ENCODE peak calls at places on chromosomes 12 and 14, in nine cellular contexts. X is esophagus muscularis mucosa; H is mesothelial cell of epicardium; J is colonic mucosa; Z is activated CD8-positive, alpha-beta T cell treated with anti-CD3 and anti-CD28 coated beads for 36 hours; Y is GM12864; G is endodermal cell; A is adrenal gland; I is endothelial cell. E is an unnamed sample.
A peak's percentile ranks its signal among the peaks of the same experiment; 100 is the strongest.

GRCh38 chr12:19045421-19045820 is 84.1 kb upstream of the PLEKHA5 start:
- DNase-seq in H (no peak), A (no peak), I (no peak), X (no peak), J (no peak), Y (no peak), G (no peak), Z (no peak), E (no peak)

GRCh38 chr14:37592288-37593274 is 2.5 kb downstream of the FOXA1 start:
- DNase-seq in Y (no peak), H (no peak), X (no peak), I (no peak), Z (no peak), G (peak; percentile 64), J (peak; percentile 50), A (no peak), E (no peak)

GRCh38 chr12:81668475-81668874 is 90.7 kb downstream of the PPFIA2 start:
- DNase-seq in G (no peak), Z (peak; percentile 41), X (no peak), A (no peak), J (no peak), Y (no peak), H (no peak), I (no peak), E (peak; percentile 21)

GRCh38 chr12:16303939-16304338 is 26.5 kb upstream of the SLC15A5 start:
- DNase-seq in I (no peak), Z (no peak), X (no peak), J (no peak), Y (no peak), A (no peak), H (no peak), G (no peak), E (no peak)

GRCh38 chr12:49026678-49027480 is 8.3 kb upstream of the PRKAG1 start:
- DNase-seq in I (no peak), H (no peak), G (no peak), J (no peak), A (peak; percentile 24), X (no peak), Y (no peak), Z (no peak), E (no peak)

GRCh38 chr14:88985654-88986053 is 161.2 kb downstream of the TTC8 start:
- DNase-seq in G (no peak), Y (no peak), A (no peak), Z (no peak), X (no peak), J (no peak), I (no peak), H (no peak), E (no peak)

GRCh38 chr12:6952860-6953416 is 1.8 kb downstream of the PTPN6 start:
- DNase-seq in I (no peak), Z (peak; percentile 48), J (no peak), Y (no peak), X (no peak), G (no peak), A (no peak), H (no peak), E (no peak)

GRCh38 chr14:41505491-41505890 is 101.2 kb upstream of the LRFN5 start:
- DNase-seq in G (peak; percentile 63), X (no peak), Y (no peak), I (no peak), J (no peak), A (no peak), Z (no peak), H (no peak), E (no peak)

GRCh38 chr14:69299286-69300035 is 39.5 kb downstream of the GALNT16 start:
- DNase-seq in G (peak; percentile 78), A (peak; percentile 17), X (no peak), H (no peak), Y (no peak), J (no peak), I (peak; percentile 22), Z (peak; percentile 17), E (peak; percentile 18)

GRCh38 chr12:77710209-77710608 is 120.5 kb upstream of the NAV3 start:
- DNase-seq in X (no peak), Z (no peak), A (no peak), J (no peak), H (no peak), G (no peak), I (no peak), Y (no peak), E (no peak)

GRCh38 chr14:69398818-69399210 is 322 bp downstream of the SLC39A9 start:
- DNase-seq in H (no peak), A (no peak), G (no peak), Z (peak; percentile 65), I (peak; percentile 5), J (no peak), X (no peak), Y (no peak), E (no peak)

GRCh38 chr14:25103261-25103660 is 53.3 kb upstream of the STXBP6 start:
- DNase-seq in Y (no peak), G (no peak), J (no peak), H (no peak), I (no peak), Z (no peak), A (no peak), X (no peak), E (no peak)
- TF ChIP-seq CTCF in Y (no peak), G (no peak), J (no peak), H (no peak), I (no peak), Z (no peak), A (no peak), X (no peak), E (no peak)

GRCh38 chr14:61609885-61610284 is 85.4 kb upstream of the HIF1A start:
- DNase-seq in Y (no peak), Z (no peak), H (no peak), G (no peak), A (no peak), I (no peak), J (no peak), X (no peak), E (no peak)

GRCh38 chr14:61609143-61609851 is 86.0 kb upstream of the HIF1A start:
- DNase-seq in I (peak; percentile 26), Z (no peak), Y (no peak), H (no peak), J (no peak), X (no peak), G (peak; percentile 79), A (no peak), E (no peak)

GRCh38 chr14:61610900-61611299 is 84.4 kb upstream of the HIF1A start:
- DNase-seq in J (no peak), Y (no peak), A (no peak), G (no peak), I (no peak), X (no peak), Z (no peak), H (no peak), E (no peak)

GRCh38 chr14:61608245-61609142 is 86.8 kb upstream of the HIF1A start:
- DNase-seq in I (no peak), H (no peak), J (no peak), G (no peak), A (no peak), Y (no peak), Z (no peak), X (no peak), E (no peak)

GRCh38 chr14:61607570-61608244 is 87.6 kb upstream of the HIF1A start:
- DNase-seq in G (peak; percentile 67), A (no peak), J (no peak), I (peak; percentile 15), X (no peak), Z (peak; percentile 54), H (no peak), Y (no peak), E (peak; percentile 16)
- TF ChIP-seq CTCF in G (peak; percentile 65), A (no peak), J (no peak), I (no peak), X (no peak), Z (peak; percentile 21), H (no peak), Y (peak; percentile 14), E (peak; percentile 4)

DNA sequence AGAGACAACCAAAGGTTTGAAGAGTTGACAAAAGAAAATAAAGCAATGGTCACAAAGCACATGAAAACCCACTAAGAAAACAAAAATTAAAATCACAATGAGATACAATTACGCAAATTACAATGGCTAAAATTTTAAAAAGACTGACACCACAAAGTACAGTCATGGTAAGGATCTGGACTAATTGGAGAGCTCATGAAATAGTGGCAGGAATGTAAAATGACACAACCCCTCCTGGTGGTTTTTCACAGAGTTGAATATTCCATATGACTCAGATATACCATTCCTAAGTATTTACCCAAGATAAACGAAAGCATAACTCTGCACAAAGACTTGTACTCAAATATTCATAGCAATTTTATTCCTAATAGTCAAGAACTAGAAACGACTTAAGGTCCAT is 65.9 kb downstream of the NOVA1 start:
- DNase-seq in Z (no peak), I (no peak), H (no peak), A (no peak), X (no peak), Y (no peak), J (no peak), G (no peak), E (no peak)
- TF ChIP-seq CTCF in Z (no peak), I (no peak), H (no peak), A (no peak), X (no peak), Y (no peak), J (no peak), G (peak; percentile 53), E (no peak)

GRCh38 chr14:99437706-99438105 is 43.0 kb downstream of the SETD3 start:
- DNase-seq in A (no peak), J (no peak), Y (no peak), Z (no peak), X (no peak), H (no peak), G (no peak), I (no peak), E (no peak)

GRCh38 chr14:99436247-99437180 is 44.1 kb downstream of the SETD3 start:
- DNase-seq in Y (no peak), J (no peak), X (no peak), Z (no peak), H (no peak), G (no peak), I (no peak), A (no peak), E (no peak)

GRCh38 chr14:99441918-99442317 is 38.7 kb downstream of the SETD3 start:
- DNase-seq in X (no peak), Z (peak; percentile 14), I (no peak), Y (peak; percentile 7), G (no peak), A (no peak), J (no peak), H (no peak), E (no peak)

GRCh38 chr14:99441157-99441870 is 39.3 kb downstream of the SETD3 start:
- DNase-seq in I (peak; percentile 31), J (no peak), G (peak; percentile 77), Z (no peak), A (no peak), Y (no peak), X (no peak), H (no peak), E (no peak)

DNA sequence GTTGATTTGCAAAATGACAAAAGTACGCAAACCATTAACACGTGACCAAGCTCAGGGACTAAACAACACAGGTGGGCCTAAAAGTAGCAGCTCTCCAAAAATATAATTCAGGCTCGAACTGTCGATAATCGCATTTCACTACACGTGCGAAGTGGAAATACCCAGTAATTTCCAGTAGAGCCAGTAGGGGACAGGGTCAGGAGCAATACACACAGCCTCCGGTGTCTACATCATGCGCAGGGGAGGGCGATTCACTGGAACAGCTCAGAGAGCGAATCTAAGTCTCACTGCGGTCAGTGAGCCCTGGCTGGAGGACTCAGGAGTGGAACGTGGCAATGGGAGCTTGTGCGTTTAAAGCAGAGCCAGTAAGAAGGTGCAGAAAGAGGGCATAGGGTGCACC is 40.4 kb downstream of the SETD3 start:
- DNase-seq in A (no peak), Z (no peak), X (no peak), J (no peak), H (no peak), Y (no peak), G (no peak), I (no peak), E (no peak)
- TF ChIP-seq CTCF in A (no peak), Z (no peak), X (no peak), J (no peak), H (peak; percentile 25), Y (no peak), G (peak; percentile 51), I (no peak), E (no peak)